ENCODE peak calls at places on chromosomes 4 and X, in four cellular contexts. E is ascending aorta, M is tibial nerve, X is H9. T is an unnamed sample.

GRCh38 chrX:13398839-13399238 is 79.0 kb upstream of the ATXN3L start:
- DNase-seq in E (no peak), M (no peak), X (no peak), T (no peak)

GRCh38 chr4:78581626-78582025 is 30.1 kb downstream of the ANXA3 start:
- DNase-seq in E (no peak), M (no peak), X (no peak), T (no peak)

GRCh38 chr4:6641164-6641970 is 882 bp downstream of the MRFAP1 start:
- DNase-seq in E (peak), M (no peak), X (no peak), T (no peak)

GRCh38 chrX:3527166-3527565 is 180.7 kb upstream of the MXRA5 start:
- DNase-seq in E (no peak), M (no peak), X (no peak), T (no peak)

GRCh38 chr4:24209131-24209530 is 319.3 kb upstream of the PPARGC1A start:
- DNase-seq in E (no peak), M (no peak), X (no peak), T (no peak)

GRCh38 chrX:23908219-23909003 is 605 bp downstream of the CXorf58 start:
- DNase-seq in E (no peak), M (no peak), X (peak), T (no peak)

GRCh38 chr4:16082038-16082423 is 1.8 kb downstream of the PROM1 start:
- DNase-seq in E (no peak), M (no peak), X (no peak), T (no peak)

GRCh38 chr4:102405706-102406510 is 60.6 kb upstream of the SLC39A8 start:
- DNase-seq in E (no peak), M (no peak), X (no peak), T (no peak)

GRCh38 chrX:119605398-119605738 is 856 bp downstream of the NKRF start:
- DNase-seq in E (no peak), M (no peak), X (no peak), T (no peak)

GRCh38 chr4:38132140-38132673 is 172.0 kb downstream of the PTTG2 start:
- DNase-seq in E (peak), M (peak), X (no peak), T (no peak)

GRCh38 chr4:105548483-105548882 is 3.9 kb upstream of the ARHGEF38 start:
- DNase-seq in E (no peak), M (no peak), X (no peak), T (no peak)

GRCh38 chrX:11437642-11438379 is 144.6 kb downstream of the AMELX start:
- DNase-seq in E (peak), M (peak), X (no peak), T (no peak)

GRCh38 chrX:124887572-124887971 is 432.1 kb upstream of the TEX13C start:
- DNase-seq in E (no peak), M (no peak), X (no peak), T (no peak)

GRCh38 chr4:109703664-109704351 is 563 bp upstream of the CASP6 start:
- DNase-seq in E (no peak), M (no peak), X (no peak), T (no peak)

GRCh38 chr4:25484243-25484721 is 107.2 kb downstream of the ANAPC4 start:
- DNase-seq in E (no peak), M (no peak), X (no peak), T (no peak)

GRCh38 chr4:3676907-3677495 is 89.2 kb upstream of the ADRA2C start:
- DNase-seq in E (no peak), M (no peak), X (no peak), T (peak)

GRCh38 chr4:163467371-163467770 is 6.2 kb downstream of the TKTL2 start:
- DNase-seq in E (no peak), M (no peak), X (no peak), T (no peak)

GRCh38 chr4:44632089-44632488 is 19.3 kb downstream of the YIPF7 start:
- DNase-seq in E (no peak), M (no peak), X (no peak), T (no peak)

GRCh38 chr4:26789208-26789607 is 71.4 kb upstream of the STIM2 start:
- DNase-seq in E (no peak), M (no peak), X (no peak), T (no peak)

GRCh38 chr4:108204518-108204917 is 35.8 kb upstream of the LEF1 start:
- DNase-seq in E (no peak), M (no peak), X (no peak), T (no peak)

GRCh38 chrX:49069038-49069437 is 4.8 kb downstream of the PRAF2 start:
- DNase-seq in E (no peak), M (no peak), X (no peak), T (no peak)

GRCh38 chr4:73707918-73708577 is 32.3 kb upstream of the CXCL8 start:
- DNase-seq in E (peak), M (no peak), X (no peak), T (no peak)

GRCh38 chr4:124530464-124531077 is 182.0 kb downstream of the ANKRD50 start:
- DNase-seq in E (no peak), M (no peak), X (no peak), T (no peak)

GRCh38 chrX:134010690-134011089 is 25.3 kb upstream of the GPC3 start:
- DNase-seq in E (no peak), M (no peak), X (no peak), T (no peak)

GRCh38 chrX:49066278-49066677 is 7.5 kb downstream of the CCDC120 start:
- DNase-seq in E (no peak), M (no peak), X (no peak), T (no peak)

GRCh38 chr4:110597582-110597981 is 25.3 kb downstream of the PITX2 start:
- DNase-seq in E (no peak), M (no peak), X (no peak), T (no peak)

GRCh38 chrX:15336023-15336413 is 695 bp upstream of the PIGA start:
- DNase-seq in E (peak), M (no peak), X (no peak), T (no peak)

GRCh38 chr4:89754531-89754930 is 82.4 kb downstream of the SNCA start:
- DNase-seq in E (no peak), M (no peak), X (no peak), T (no peak)

GRCh38 chr4:107721436-107722090 is 1.5 kb upstream of the PAPSS1 start:
- DNase-seq in E (no peak), M (no peak), X (peak), T (no peak)

GRCh38 chr4:77959566-77960338 is 97.1 kb downstream of the MRPL1 start:
- DNase-seq in E (no peak), M (no peak), X (no peak), T (no peak)

GRCh38 chr4:108385076-108385475 is 216.3 kb upstream of the LEF1 start:
- DNase-seq in E (no peak), M (no peak), X (no peak), T (no peak)

GRCh38 chrX:64885850-64886249 is 90.4 kb downstream of the ZC4H2 start:
- DNase-seq in E (no peak), M (no peak), X (peak), T (no peak)

GRCh38 chr4:177907736-177908424 is 465.6 kb upstream of the AGA start:
- DNase-seq in E (no peak), M (no peak), X (no peak), T (no peak)

GRCh38 chrX:77446029-77446585 is 1.1 kb upstream of the FGF16 start:
- DNase-seq in E (no peak), M (no peak), X (peak), T (no peak)

GRCh38 chrX:2781698-2782097 is 29.9 kb downstream of the XG start:
- DNase-seq in E (no peak), M (no peak), X (no peak), T (no peak)

GRCh38 chr4:20185103-20185502 is 66.6 kb upstream of the SLIT2 start:
- DNase-seq in E (no peak), M (no peak), X (no peak), T (no peak)

GRCh38 chr4:183863155-183863825 is 41.8 kb upstream of the STOX2 start:
- DNase-seq in E (no peak), M (no peak), X (no peak), T (no peak)

GRCh38 chr4:2871466-2871865 is 27.8 kb downstream of the ADD1 start:
- DNase-seq in E (no peak), M (no peak), X (no peak), T (no peak)

GRCh38 chr4:26787461-26788340 is 72.9 kb upstream of the STIM2 start:
- DNase-seq in E (no peak), M (no peak), X (peak), T (no peak)

GRCh38 chr4:36163198-36163597 is 81.1 kb downstream of the ARAP2 start:
- DNase-seq in E (no peak), M (no peak), X (no peak), T (no peak)

GRCh38 chr4:36159208-36159607 is 85.1 kb downstream of the ARAP2 start:
- DNase-seq in E (no peak), M (no peak), X (peak), T (no peak)
- TF ChIP-seq CTCF in E (no peak), M (no peak), X (peak), T (peak)

GRCh38 chr4:70737409-70737808 is 15.6 kb downstream of the RUFY3 start:
- DNase-seq in E (no peak), M (no peak), X (no peak), T (no peak)
- TF ChIP-seq CTCF in E (no peak), M (no peak), X (no peak), T (no peak)

DNA sequence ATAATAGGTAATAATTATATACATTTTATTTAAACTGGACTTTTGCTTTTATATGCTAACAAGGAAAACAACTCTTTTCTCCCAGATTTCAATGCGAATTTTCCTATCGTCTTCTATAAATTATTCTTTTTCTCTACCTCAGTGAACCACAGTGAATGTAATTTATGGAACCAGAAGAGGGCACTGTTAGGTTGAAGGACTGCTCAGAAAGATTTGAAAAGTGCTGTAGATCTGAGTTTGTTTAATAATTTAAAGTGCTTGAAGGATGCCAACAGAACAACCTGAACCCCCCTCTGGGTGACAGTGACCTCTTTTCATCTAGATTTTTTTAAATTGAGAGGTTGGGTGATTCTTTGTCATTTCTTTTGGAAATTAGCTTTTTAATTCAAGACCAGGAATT is 54.9 kb downstream of the PHOX2B start:
- DNase-seq in E (no peak), M (no peak), X (no peak), T (no peak)
- TF ChIP-seq CTCF in E (no peak), M (peak), X (peak), T (peak)

GRCh38 chr4:161702287-161702686 is 461.5 kb downstream of the FSTL5 start:
- DNase-seq in E (no peak), M (no peak), X (no peak), T (no peak)
- TF ChIP-seq CTCF in E (no peak), M (no peak), X (peak), T (peak)

T was measured in chondrocyte.